ENCODE peak calls at places on chromosomes 12 and 14, in five cellular contexts. D is lung; B is endodermal cell; T is GM12878; M is CD8-positive, alpha-beta memory T cell. Y is an unnamed sample. For H3K4me1 and H3K9me3, the result is how much of the 10 kb centered on the place peaks cover.

GRCh38 chr14:27668531-27668930 is 1070.7 kb upstream of the NOVA1 start:
- DNase-seq in B (no peak), T (no peak), M (no peak), D (no peak), Y (no peak)

GRCh38 chr12:2856901-2857495 is at the start of gene TEX52:
- DNase-seq in M (no peak), B (peak), D (no peak), T (no peak), Y (no peak)

GRCh38 chr14:53900499-53900898 is 56.1 kb downstream of the BMP4 start:
- DNase-seq in D (no peak), T (no peak), B (no peak), M (no peak), Y (no peak)

GRCh38 chr12:43143278-43143677 is 408.7 kb downstream of the ADAMTS20 start:
- DNase-seq in D (no peak), T (no peak), B (no peak), M (no peak), Y (no peak)

GRCh38 chr14:27025648-27026047 is 427.8 kb upstream of the NOVA1 start:
- DNase-seq in T (no peak), B (no peak), M (no peak), D (no peak), Y (no peak)

GRCh38 chr12:123293178-123293760 is 21.6 kb upstream of the CDK2AP1 start:
- DNase-seq in D (no peak), B (no peak), M (no peak), T (no peak), Y (no peak)

GRCh38 chr12:92530706-92531105 is 172.1 kb upstream of the PLEKHG7 start:
- DNase-seq in M (no peak), B (no peak), T (no peak), D (no peak), Y (no peak)

GRCh38 chr12:19757317-19757877 is 318.1 kb downstream of the AEBP2 start:
- DNase-seq in B (no peak), T (peak), D (no peak), M (no peak), Y (no peak)

GRCh38 chr14:38150075-38150474 is 57.6 kb upstream of the SSTR1 start:
- DNase-seq in B (no peak), M (no peak), T (no peak), D (no peak), Y (no peak)

GRCh38 chr12:79407671-79408622 is 282.8 kb downstream of the PAWR start:
- DNase-seq in T (peak), B (peak), D (peak), M (no peak), Y (peak)

GRCh38 chr12:15924956-15925355 is 13.8 kb downstream of the DERA start:
- DNase-seq in D (no peak), M (no peak), T (no peak), B (no peak), Y (no peak)

GRCh38 chr14:71932229-71932951 is at the start of gene RGS6:
- DNase-seq in T (no peak), M (no peak), D (peak), B (peak), Y (no peak)

GRCh38 chr14:69354383-69355154 is 43.5 kb downstream of the ERH start:
- DNase-seq in M (no peak), D (no peak), T (peak), B (no peak), Y (no peak)

GRCh38 chr14:69355955-69356321 is 42.2 kb downstream of the ERH start:
- DNase-seq in D (no peak), M (no peak), T (no peak), B (no peak), Y (no peak)

GRCh38 chr14:69353168-69353567 is 44.9 kb downstream of the ERH start:
- DNase-seq in M (no peak), D (no peak), B (no peak), T (no peak), Y (no peak)

GRCh38 chr14:69356903-69357543 is 41.1 kb downstream of the ERH start:
- DNase-seq in M (no peak), T (no peak), B (no peak), D (no peak), Y (no peak)

GRCh38 chr14:69355155-69355954 is 42.7 kb downstream of the ERH start:
- DNase-seq in T (no peak), B (no peak), D (no peak), M (no peak), Y (no peak)
- H3K4me3 ChIP-seq in T (peak), B (no peak), D (no peak), M (no peak), Y (no peak)

DNA sequence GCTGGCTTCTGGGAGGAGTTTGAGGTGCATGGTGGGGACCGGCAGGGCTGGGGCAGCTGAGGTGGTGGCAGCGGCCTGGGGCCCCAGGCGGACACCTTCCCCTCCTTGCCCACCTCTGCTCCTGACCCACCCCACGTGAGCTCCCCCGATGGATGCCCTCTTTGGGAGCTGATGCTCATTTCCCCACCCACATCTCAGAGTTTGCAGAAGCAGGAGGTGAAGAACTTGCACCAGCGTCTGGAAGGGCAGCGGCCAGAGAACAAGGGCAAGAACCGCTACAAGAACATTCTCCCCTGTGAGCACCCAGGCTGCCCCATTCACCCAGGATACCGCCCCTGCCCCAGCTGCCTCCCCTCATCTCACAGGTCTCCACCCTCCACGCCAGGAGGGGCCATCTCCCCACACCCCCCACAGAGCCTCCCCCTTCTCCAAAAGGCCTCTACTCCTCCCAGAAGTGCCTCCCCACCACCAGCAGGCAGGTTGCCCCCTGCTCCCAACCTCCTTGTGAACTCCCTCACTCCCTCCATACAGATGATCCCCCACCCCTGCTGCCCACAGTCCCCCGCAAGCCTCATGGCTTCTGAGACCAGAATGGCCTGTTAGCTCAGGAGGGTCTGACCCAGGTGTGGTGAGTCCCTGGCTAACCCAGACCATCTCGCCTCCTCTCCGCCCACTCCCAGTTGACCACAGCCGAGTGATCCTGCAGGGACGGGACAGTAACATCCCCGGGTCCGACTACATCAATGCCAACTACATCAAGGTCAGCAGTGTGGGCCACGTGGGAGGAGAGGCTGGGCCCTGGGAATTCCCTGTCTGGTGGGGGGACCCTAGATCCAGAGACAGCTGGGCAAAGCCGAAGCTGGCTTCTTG is 4.5 kb downstream of the PTPN6 start:
- DNase-seq in M (peak), B (no peak), D (no peak), T (no peak), Y (no peak)
- H3K4me1 ChIP-seq in M (half or more), B (under half), D (under half), T (half or more), Y (under half)

DNA sequence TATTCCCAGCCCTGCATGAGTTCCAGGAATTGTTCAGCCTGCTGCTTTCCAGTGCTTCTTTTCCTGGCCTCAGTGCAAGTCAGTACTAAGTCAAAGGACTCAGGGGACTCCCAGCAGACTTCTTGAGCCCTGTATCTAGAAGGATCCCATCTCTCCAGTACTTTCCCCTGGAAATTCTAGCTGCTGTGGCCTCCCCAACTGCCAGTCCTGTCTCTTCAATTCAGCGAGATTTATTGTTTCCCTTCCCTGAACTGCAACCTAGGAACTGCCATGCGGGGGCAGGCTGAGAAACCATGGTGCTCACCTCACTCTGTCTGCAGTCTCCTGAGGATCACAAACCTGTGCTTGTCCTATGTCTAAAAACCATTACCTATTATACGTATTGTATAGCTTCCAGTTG is 31.8 kb downstream of the ZNF605 start:
- DNase-seq in B (no peak), M (no peak), T (no peak), D (no peak), Y (peak)
- H3K9me3 ChIP-seq in B (half or more), M (half or more), T (under half), D (under half), Y (half or more)

GRCh38 chr12:104605685-104606084 is 148.9 kb downstream of the CHST11 start:
- DNase-seq in D (peak), T (no peak), B (peak), M (no peak), Y (no peak)
- H3K4me3 ChIP-seq in D (no peak), T (no peak), B (no peak), M (no peak), Y (no peak)

GRCh38 chr12:50567926-50568325 is 63.1 kb downstream of the DIP2B start:
- DNase-seq in T (no peak), M (no peak), B (no peak), D (no peak), Y (peak)
- H3K4me1 ChIP-seq in T (under half), M (under half), B (under half), D (under half), Y (under half)

Y was measured in SJSA1.